ENCODE peak calls at places on chromosomes 11 and 22, in ten cellular contexts. Z is CD8-positive, alpha-beta T cell; X is H9; L is A549; W is HCT116; B is astrocyte; E is MM.1S; N is Peyer's patch; S is tibial nerve; H is IMR-90. Y is an unnamed sample.

GRCh38 chr11:16527525-16528246 is 171.3 kb upstream of the SOX6 start:
- DNase-seq in S (no peak), N (no peak), H (no peak), E (no peak), B (no peak), X (no peak), L (no peak), W (no peak), Z (no peak), Y (no peak)

GRCh38 chr11:32090774-32091370 is at the start of gene RCN1:
- DNase-seq in Z (peak), S (peak), H (peak), N (peak), X (peak), E (peak), B (peak), W (no peak), L (peak), Y (peak)

GRCh38 chr11:100824041-100824440 is 137.0 kb downstream of the ARHGAP42 start:
- DNase-seq in N (no peak), X (no peak), W (no peak), L (no peak), E (no peak), H (no peak), S (no peak), B (no peak), Z (no peak), Y (no peak)

GRCh38 chr22:19970479-19971275 is 29.1 kb upstream of the TXNRD2 start:
- DNase-seq in B (no peak), W (no peak), S (peak), E (peak), Z (peak), X (peak), L (peak), H (peak), N (peak), Y (peak)

GRCh38 chr11:35649984-35650383 is 12.6 kb upstream of the TRIM44 start:
- DNase-seq in Z (no peak), S (no peak), B (peak), W (no peak), H (peak), X (no peak), L (no peak), E (no peak), N (no peak), Y (no peak)

GRCh38 chr11:129652828-129653227 is 162.8 kb upstream of the TMEM45B start:
- DNase-seq in L (peak), W (no peak), Z (no peak), B (peak), H (peak), E (no peak), N (no peak), S (no peak), X (no peak), Y (peak)

GRCh38 chr11:12653729-12654128 is 20.5 kb upstream of the TEAD1 start:
- DNase-seq in X (peak), Z (no peak), W (no peak), S (no peak), E (no peak), H (no peak), B (no peak), N (no peak), L (no peak), Y (no peak)

GRCh38 chr11:122271747-122272146 is 155.7 kb upstream of the BLID start:
- DNase-seq in W (no peak), X (no peak), L (no peak), B (no peak), Z (no peak), E (no peak), S (no peak), H (no peak), N (no peak), Y (no peak)

GRCh38 chr11:118998822-118999221 is 884 bp downstream of the CENATAC start:
- DNase-seq in H (peak), S (no peak), N (no peak), X (peak), E (no peak), B (peak), Z (no peak), L (peak), W (peak), Y (peak)

GRCh38 chr22:38141574-38141973 is 31.1 kb upstream of the BAIAP2L2 start:
- DNase-seq in H (no peak), S (no peak), W (no peak), N (no peak), E (no peak), Z (no peak), X (no peak), L (no peak), B (no peak), Y (no peak)

GRCh38 chr11:111539426-111540113 is 950 bp upstream of the LAYN start:
- DNase-seq in S (no peak), H (no peak), Z (peak), N (no peak), W (no peak), B (no peak), X (no peak), L (no peak), E (no peak), Y (no peak)

GRCh38 chr11:6077723-6078122 is 29.8 kb upstream of the OR56B4 start:
- DNase-seq in N (no peak), S (no peak), H (no peak), Z (no peak), L (no peak), B (no peak), E (no peak), X (no peak), W (no peak), Y (no peak)

GRCh38 chr11:35515224-35515623 is 10.2 kb downstream of the PAMR1 start:
- DNase-seq in S (no peak), W (no peak), Z (no peak), N (no peak), E (no peak), B (peak), L (no peak), H (peak), X (no peak), Y (peak)

GRCh38 chr11:27184458-27185312 is 144.1 kb downstream of the BBOX1 start:
- DNase-seq in N (no peak), H (no peak), W (no peak), B (no peak), Z (no peak), X (no peak), E (no peak), L (no peak), S (no peak), Y (peak)

GRCh38 chr11:27718346-27718852 is 18.1 kb upstream of the BDNF start:
- DNase-seq in L (peak), N (no peak), S (no peak), B (peak), W (peak), Z (no peak), H (peak), E (no peak), X (peak), Y (peak)

GRCh38 chr22:17941501-17942406 is 82.6 kb downstream of the MICAL3 start:
- DNase-seq in L (no peak), E (no peak), W (no peak), S (no peak), X (no peak), Z (no peak), B (no peak), N (peak), H (no peak), Y (no peak)

GRCh38 chr11:27864046-27865025 is 164.1 kb upstream of the BDNF start:
- DNase-seq in B (peak), E (no peak), S (no peak), W (no peak), X (no peak), N (peak), L (no peak), H (no peak), Z (no peak), Y (no peak)

GRCh38 chr11:45687836-45688235 is 22.4 kb upstream of the CHST1 start:
- DNase-seq in L (no peak), Z (no peak), H (no peak), B (no peak), E (no peak), X (no peak), N (no peak), S (no peak), W (no peak), Y (no peak)

GRCh38 chr11:119336744-119337469 is 2.6 kb downstream of the RNF26 start:
- DNase-seq in Z (no peak), W (no peak), S (no peak), X (no peak), H (no peak), B (no peak), N (no peak), E (no peak), L (no peak), Y (no peak)

DNA sequence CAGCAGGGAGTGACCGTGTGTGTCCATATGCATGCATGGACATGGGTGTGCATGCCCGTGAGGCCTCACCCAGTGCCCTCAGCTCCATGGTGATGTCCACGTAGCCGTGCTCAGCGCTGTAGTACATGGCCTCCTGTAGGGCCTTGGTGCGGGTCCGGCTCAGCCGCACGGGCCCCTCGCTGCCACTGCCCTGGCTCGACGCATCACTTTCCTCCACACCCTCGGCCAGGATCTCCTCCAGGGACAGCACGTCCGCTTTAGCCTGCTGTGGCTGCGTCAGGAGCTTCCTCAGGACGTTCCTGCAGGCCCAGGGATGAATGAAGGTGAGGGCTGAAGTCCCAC is 57.0 kb downstream of the NAT10 start:
- DNase-seq in B (no peak), H (no peak), W (no peak), N (no peak), X (no peak), E (no peak), S (no peak), L (no peak), Z (no peak), Y (no peak)
- H3K27ac ChIP-seq in B (no peak), H (no peak), W (no peak), N (no peak), X (no peak), E (no peak), S (no peak), L (no peak), Z (no peak), Y (no peak)

GRCh38 chr11:77508031-77508430 is 34.1 kb upstream of the PAK1 start:
- DNase-seq in E (no peak), N (no peak), L (no peak), H (no peak), W (no peak), B (no peak), S (no peak), X (no peak), Z (no peak), Y (no peak)
- TF ChIP-seq CTCF in E (no peak), N (no peak), L (no peak), H (no peak), W (peak), B (peak), S (no peak), X (no peak), Z (no peak), Y (no peak)

GRCh38 chr11:95148421-95148820 is 58.8 kb downstream of the ENDOD1 start:
- DNase-seq in L (no peak), X (no peak), S (no peak), Z (no peak), B (no peak), E (no peak), N (no peak), W (no peak), H (no peak), Y (no peak)
- H3K27ac ChIP-seq in L (no peak), X (no peak), S (no peak), Z (no peak), B (no peak), E (no peak), N (no peak), W (no peak), H (no peak), Y (peak)

DNA sequence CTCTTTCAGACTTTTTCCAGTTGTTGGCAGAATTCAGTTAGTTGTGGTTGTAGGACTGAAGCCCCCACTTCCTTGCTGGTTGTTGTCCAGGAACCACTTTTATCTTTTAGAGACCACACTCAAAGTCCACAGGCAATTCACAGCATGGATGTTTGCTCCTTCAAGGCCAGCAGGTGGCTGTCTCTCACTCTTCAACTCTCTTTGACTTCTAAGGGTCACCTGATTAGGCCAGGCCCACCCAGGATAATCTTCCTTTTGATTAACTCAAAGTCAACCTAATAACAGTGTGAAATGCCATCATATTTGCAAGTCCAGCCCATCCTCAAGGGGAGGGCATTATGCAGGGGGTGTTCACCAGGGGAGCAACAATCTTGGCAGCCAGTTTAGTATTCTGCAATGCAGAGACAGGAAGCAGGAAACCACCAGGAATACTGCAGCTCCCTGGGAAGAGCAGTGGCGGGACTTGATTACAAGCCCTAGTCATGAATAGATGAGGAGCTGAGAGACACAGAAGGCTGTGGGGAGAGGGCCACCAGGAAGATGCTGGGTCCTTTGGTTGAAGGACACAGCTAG is 52.4 kb downstream of the LRRC74B start:
- DNase-seq in Z (no peak), S (no peak), W (peak), B (no peak), N (no peak), L (peak), H (no peak), E (no peak), X (peak), Y (no peak)
- TF ChIP-seq CTCF in Z (no peak), S (no peak), W (peak), B (no peak), N (no peak), L (no peak), H (no peak), E (peak), X (peak), Y (no peak)

GRCh38 chr11:2295971-2296912 is 5.5 kb downstream of the C11orf21 start:
- DNase-seq in B (no peak), S (no peak), E (no peak), H (no peak), N (peak), W (no peak), X (peak), Z (no peak), L (no peak), Y (no peak)
- H3K27ac ChIP-seq in B (no peak), S (no peak), E (no peak), H (no peak), N (no peak), W (no peak), X (no peak), Z (no peak), L (no peak), Y (no peak)

GRCh38 chr11:13970986-13971385 is 8.5 kb downstream of the SPON1 start:
- DNase-seq in W (peak), B (no peak), N (peak), L (peak), S (no peak), E (peak), H (no peak), Z (no peak), X (peak), Y (peak)
- TF ChIP-seq CTCF in W (peak), B (no peak), N (no peak), L (peak), S (no peak), E (peak), H (peak), Z (no peak), X (peak), Y (no peak)

DNA sequence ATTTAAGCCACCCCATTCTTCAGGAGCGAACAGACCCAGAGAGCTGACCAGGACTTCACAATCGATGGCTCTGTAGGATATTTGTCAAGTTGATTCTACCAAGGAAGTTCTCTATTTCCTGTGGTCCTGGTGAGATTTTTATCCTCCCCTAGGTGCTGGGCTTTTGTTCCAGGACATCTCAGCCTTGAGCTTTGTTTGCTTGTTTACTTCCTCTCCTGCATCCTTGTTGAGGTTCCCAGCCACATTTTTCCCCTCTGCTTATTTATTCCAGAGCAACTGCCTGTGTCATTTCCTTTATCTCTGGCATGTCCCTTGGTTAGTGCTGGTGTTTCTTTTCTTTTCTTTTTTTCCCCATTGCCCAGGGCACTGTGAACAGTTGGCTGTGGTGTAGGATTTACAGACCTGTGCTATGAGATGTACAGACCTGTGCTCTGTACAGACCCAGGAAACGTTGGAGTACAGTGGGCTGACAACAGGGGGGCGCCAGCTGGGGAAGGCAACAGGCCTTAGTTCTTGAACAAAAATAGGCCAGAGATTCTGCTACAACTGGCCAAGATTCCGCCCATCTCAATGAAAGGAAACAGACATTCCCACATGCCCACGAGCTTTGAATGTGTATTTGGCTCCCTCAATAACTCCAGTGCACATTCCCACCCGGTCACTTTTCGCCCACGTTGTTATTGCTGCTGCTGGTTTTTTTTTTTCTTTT is 235.9 kb upstream of the DDI1 start:
- DNase-seq in W (no peak), L (no peak), Z (no peak), B (peak), X (peak), N (no peak), H (no peak), E (no peak), S (no peak), Y (no peak)
- H3K27ac ChIP-seq in W (no peak), L (no peak), Z (no peak), B (no peak), X (no peak), N (no peak), H (no peak), E (no peak), S (no peak), Y (no peak)

DNA sequence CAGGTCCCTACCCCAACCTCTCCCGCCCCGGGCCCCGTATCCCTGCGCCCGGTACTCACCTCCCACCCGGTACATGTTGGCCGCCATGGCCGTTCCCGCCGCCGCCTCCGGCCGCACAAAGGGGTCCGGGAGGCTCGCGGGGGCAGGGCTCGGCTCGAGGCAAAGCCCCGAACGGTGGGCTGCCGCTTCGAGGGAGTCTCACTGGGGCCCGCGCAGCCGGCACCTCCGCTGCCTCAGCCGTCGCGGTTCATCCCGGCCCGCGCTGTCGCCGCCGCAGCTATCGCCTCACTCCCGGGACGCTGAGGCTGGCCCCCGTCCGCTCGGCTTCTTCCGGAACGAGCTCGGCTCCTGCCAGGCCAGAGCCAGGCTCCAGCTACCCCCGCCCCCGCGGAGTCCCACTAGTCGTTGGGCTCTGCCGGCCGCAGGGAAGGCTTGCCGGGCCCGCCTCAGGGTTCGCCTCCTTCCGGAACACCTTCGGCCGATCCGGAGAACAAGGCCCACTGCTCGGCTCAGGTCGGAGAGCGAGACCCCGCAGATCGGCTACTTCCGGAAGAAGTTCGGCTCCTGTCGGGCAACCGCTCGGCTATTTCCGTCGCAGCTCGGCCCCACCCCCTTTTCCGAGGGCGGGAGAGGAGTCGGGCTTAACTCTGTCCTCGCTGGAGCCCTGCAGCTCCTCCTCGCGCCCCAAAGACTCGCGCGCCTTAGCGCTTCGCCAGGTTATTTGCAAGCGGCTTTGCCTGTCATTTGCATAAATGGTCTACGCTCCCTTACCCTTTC is at the start of gene MTA2:
- DNase-seq in L (peak), S (peak), E (peak), B (peak), X (peak), N (peak), W (peak), Z (peak), H (peak), Y (peak)
- TF ChIP-seq CTCF in L (no peak), S (no peak), E (no peak), B (no peak), X (no peak), N (no peak), W (no peak), Z (no peak), H (no peak), Y (no peak)

GRCh38 chr22:35914357-35914664 is 114.3 kb downstream of the RBFOX2 start:
- DNase-seq in L (no peak), N (no peak), Z (no peak), H (no peak), W (no peak), B (no peak), X (no peak), E (no peak), S (no peak), Y (no peak)

GRCh38 chr22:35915477-35916013 is 113.1 kb downstream of the RBFOX2 start:
- DNase-seq in L (no peak), E (no peak), S (no peak), B (peak), Z (no peak), N (no peak), X (no peak), W (no peak), H (peak), Y (peak)

GRCh38 chr22:35914665-35915476 is 113.8 kb downstream of the RBFOX2 start:
- DNase-seq in L (peak), W (peak), E (peak), S (peak), Z (no peak), B (peak), X (peak), N (no peak), H (peak), Y (peak)

GRCh38 chr22:35912668-35913067 is 116.0 kb downstream of the RBFOX2 start:
- DNase-seq in W (no peak), X (no peak), N (no peak), B (no peak), S (no peak), E (peak), H (no peak), L (no peak), Z (no peak), Y (no peak)

GRCh38 chr22:35913925-35914324 is 114.7 kb downstream of the RBFOX2 start:
- DNase-seq in L (no peak), N (no peak), H (no peak), B (no peak), E (no peak), X (no peak), W (no peak), Z (no peak), S (no peak), Y (no peak)
- H3K27ac ChIP-seq in L (peak), N (peak), H (peak), B (no peak), E (no peak), X (no peak), W (no peak), Z (no peak), S (peak), Y (no peak)

GRCh38 chr11:113722934-113723333 is 16.8 kb upstream of the TMPRSS5 start:
- DNase-seq in S (no peak), B (no peak), X (no peak), H (no peak), W (no peak), N (no peak), Z (no peak), L (no peak), E (no peak), Y (no peak)

GRCh38 chr11:113722221-113722620 is 16.1 kb upstream of the TMPRSS5 start:
- DNase-seq in X (no peak), Z (no peak), B (no peak), W (no peak), H (no peak), S (no peak), L (no peak), E (no peak), N (no peak), Y (no peak)

GRCh38 chr11:113725883-113726405 is 19.8 kb upstream of the TMPRSS5 start:
- DNase-seq in S (no peak), H (no peak), B (no peak), X (no peak), N (no peak), E (no peak), L (no peak), W (no peak), Z (no peak), Y (no peak)

GRCh38 chr11:113723706-113724246 is 17.7 kb upstream of the TMPRSS5 start:
- DNase-seq in H (no peak), N (no peak), L (no peak), B (no peak), Z (no peak), X (no peak), E (no peak), W (no peak), S (no peak), Y (no peak)

DNA sequence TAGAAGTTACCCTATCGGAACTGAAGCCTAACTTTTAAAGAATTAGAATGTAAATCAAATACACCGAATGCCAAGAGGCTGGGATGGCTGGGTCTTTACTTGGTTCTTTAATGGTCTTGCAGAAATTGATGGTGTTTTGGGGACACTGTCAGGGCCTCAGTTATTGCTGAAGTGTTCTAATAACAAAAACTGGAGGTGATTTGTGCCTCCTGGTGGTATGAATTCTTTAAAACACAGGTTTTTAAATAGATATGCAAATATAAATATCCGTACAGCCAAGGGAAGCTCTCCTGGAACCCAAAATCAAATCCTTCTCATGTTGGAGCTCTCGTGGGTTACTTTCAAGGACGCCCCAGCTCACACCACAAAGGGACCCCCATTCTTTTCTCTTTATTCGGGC is 19.3 kb upstream of the TMPRSS5 start:
- DNase-seq in L (no peak), X (no peak), W (no peak), B (no peak), Z (no peak), E (no peak), S (no peak), N (no peak), H (no peak), Y (no peak)
- TF ChIP-seq CTCF in L (no peak), X (no peak), W (peak), B (no peak), Z (no peak), E (no peak), S (no peak), N (no peak), H (no peak), Y (no peak)

Y was measured in RWPE1.